ENCODE peak calls at places on chromosome 12, in nine cellular contexts. T, W, Z, G, C, D, B, V and O are unnamed samples.

GRCh38 chr12:104201238-104202001 is 14.2 kb upstream of the TXNRD1 start:
- DNase-seq in B (no peak), C (peak), W (peak), T (peak), G (peak), Z (no peak), V (peak), D (peak), O (peak)

GRCh38 chr12:2779281-2779680 is 15.5 kb upstream of the FKBP4 start:
- DNase-seq in G (no peak), V (no peak), W (no peak), T (no peak), C (no peak), B (no peak), D (no peak), Z (no peak), O (no peak)

GRCh38 chr12:89949457-89950195 is 241.0 kb upstream of the ATP2B1 start:
- DNase-seq in B (no peak), Z (no peak), W (peak), V (no peak), C (peak), D (peak), T (peak), G (no peak), O (peak)

GRCh38 chr12:128783129-128783574 is 40.6 kb downstream of the SLC15A4 start:
- DNase-seq in W (no peak), V (no peak), G (no peak), Z (no peak), T (no peak), C (no peak), B (no peak), D (peak), O (peak)

GRCh38 chr12:75438052-75438754 is 42.4 kb upstream of the GLIPR1 start:
- DNase-seq in T (no peak), G (no peak), Z (no peak), V (no peak), D (no peak), C (no peak), B (no peak), W (no peak), O (no peak)

GRCh38 chr12:57175428-57176138 is 28.2 kb upstream of the LRP1-AS start:
- DNase-seq in W (peak), C (peak), D (peak), V (peak), T (peak), Z (peak), B (peak), G (peak), O (peak)

GRCh38 chr12:84148335-84148734 is 764.3 kb downstream of the SLC6A15 start:
- DNase-seq in C (no peak), Z (no peak), V (no peak), D (no peak), B (no peak), T (no peak), W (no peak), G (no peak), O (no peak)

GRCh38 chr12:118330421-118331018 is 42.2 kb downstream of the TAOK3 start:
- DNase-seq in V (no peak), T (no peak), Z (no peak), C (no peak), G (no peak), D (peak), B (no peak), W (no peak), O (peak)

DNA sequence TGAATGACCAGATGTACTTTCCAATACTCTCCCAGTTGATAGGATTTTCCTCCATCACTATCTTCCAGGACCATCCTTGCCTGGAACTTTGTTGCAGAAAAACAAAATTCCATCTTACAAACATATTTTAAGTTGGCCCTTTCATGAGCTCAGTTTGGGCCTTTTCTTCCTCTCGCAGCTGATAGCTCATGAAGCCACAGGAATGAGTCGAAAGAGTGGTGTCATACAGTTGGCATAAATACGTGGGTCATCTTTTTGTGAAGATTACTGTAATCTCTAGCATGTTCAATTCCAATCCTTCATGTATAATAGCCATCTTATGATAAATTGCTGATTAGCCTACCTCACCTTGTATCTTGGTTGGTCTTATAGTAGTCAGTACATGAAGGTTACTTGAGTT is 380.4 kb upstream of the DCN start:
- DNase-seq in B (no peak), G (no peak), Z (no peak), T (no peak), V (no peak), W (no peak), D (no peak), C (no peak), O (no peak)
- H3K4me3 ChIP-seq in B (no peak), G (no peak), Z (no peak), T (no peak), V (no peak), W (no peak), D (no peak), C (no peak), O (no peak)

GRCh38 chr12:112087851-112088250 is 20.7 kb downstream of the NAA25 start:
- DNase-seq in Z (no peak), D (no peak), C (no peak), G (no peak), V (no peak), T (no peak), W (no peak), B (no peak), O (no peak)

GRCh38 chr12:112091563-112091962 is 17.0 kb downstream of the NAA25 start:
- DNase-seq in T (no peak), C (no peak), G (no peak), D (no peak), Z (no peak), V (no peak), B (no peak), W (no peak), O (no peak)

GRCh38 chr12:112087055-112087850 is 21.3 kb downstream of the NAA25 start:
- DNase-seq in Z (no peak), C (no peak), T (no peak), G (no peak), V (no peak), B (no peak), D (peak), W (no peak), O (no peak)
- TF ChIP-seq CTCF in Z (no peak), C (no peak), T (no peak), G (no peak), V (no peak), B (no peak), D (peak), W (no peak), O (peak)

DNA sequence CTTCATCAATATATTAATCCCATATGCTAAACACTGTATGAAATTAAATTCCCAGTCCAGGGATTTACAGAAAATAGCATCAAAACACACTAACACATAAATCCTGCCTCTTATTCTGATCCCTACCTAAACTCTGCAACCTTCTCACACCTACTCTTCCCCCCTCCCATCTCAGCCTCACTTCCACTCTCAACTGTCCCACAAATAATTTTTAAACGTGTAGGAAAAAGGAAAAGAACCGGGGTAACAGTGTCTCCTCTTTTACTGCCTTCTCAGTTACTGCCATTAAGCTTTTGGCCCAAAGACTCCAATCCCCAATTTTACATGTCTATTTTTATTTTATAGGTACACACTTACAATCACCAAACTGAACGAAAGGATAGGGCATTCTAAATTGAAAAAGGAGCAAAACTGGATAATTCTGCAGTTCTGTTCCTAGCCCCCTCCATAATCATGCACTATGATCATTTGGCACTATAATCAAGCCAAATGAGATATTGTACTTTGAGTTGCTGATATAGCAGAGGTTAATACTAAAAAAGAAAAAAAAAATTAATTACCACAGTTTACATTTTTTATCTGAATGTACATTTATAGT is 2.9 kb downstream of the DUSP16 start:
- DNase-seq in C (no peak), B (no peak), W (no peak), D (no peak), V (no peak), T (no peak), G (no peak), Z (no peak), O (no peak)
- H3K4me3 ChIP-seq in C (peak), B (peak), W (peak), D (no peak), V (no peak), T (peak), G (no peak), Z (no peak), O (no peak)

GRCh38 chr12:80632835-80633234 is 74.6 kb upstream of the MYF6 start:
- DNase-seq in V (no peak), B (no peak), D (peak), Z (no peak), G (no peak), C (no peak), W (no peak), T (peak), O (peak)
- TF ChIP-seq CTCF in V (no peak), B (no peak), D (peak), Z (no peak), G (no peak), C (no peak), W (peak), T (peak), O (peak)

DNA sequence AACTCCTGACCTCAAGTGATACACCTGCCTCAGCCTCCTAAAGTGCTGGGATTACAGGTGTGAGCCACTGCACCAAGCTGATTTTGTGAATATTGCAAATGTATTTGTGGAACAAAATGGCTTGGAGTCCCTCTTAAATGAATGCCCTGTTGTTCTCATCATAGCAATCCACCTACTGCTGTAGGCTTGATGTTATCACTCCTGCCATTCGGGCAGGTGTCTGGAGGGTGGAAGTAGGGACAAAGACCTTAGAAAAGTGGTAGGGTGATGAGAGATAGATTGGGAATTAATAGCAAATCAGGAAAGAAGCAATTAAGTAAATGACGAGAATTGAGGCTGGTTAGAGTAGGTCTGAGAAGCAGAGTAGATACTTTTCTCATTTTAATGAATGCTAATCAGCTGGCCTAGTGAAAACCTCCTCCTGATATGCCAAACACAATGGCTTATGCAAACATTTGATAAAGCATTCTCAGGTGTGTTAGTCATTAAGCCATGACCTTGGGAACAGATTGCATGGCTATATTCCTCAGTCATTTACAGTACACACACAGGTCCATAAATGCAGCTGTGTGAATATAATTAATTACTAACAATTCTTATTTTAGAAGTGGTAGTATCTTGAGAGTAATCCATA is 60.5 kb upstream of the USP44 start:
- DNase-seq in W (no peak), G (no peak), B (no peak), Z (no peak), T (peak), D (peak), C (no peak), V (no peak), O (no peak)
- H3K4me3 ChIP-seq in W (no peak), G (no peak), B (no peak), Z (no peak), T (no peak), D (no peak), C (no peak), V (no peak), O (no peak)

DNA sequence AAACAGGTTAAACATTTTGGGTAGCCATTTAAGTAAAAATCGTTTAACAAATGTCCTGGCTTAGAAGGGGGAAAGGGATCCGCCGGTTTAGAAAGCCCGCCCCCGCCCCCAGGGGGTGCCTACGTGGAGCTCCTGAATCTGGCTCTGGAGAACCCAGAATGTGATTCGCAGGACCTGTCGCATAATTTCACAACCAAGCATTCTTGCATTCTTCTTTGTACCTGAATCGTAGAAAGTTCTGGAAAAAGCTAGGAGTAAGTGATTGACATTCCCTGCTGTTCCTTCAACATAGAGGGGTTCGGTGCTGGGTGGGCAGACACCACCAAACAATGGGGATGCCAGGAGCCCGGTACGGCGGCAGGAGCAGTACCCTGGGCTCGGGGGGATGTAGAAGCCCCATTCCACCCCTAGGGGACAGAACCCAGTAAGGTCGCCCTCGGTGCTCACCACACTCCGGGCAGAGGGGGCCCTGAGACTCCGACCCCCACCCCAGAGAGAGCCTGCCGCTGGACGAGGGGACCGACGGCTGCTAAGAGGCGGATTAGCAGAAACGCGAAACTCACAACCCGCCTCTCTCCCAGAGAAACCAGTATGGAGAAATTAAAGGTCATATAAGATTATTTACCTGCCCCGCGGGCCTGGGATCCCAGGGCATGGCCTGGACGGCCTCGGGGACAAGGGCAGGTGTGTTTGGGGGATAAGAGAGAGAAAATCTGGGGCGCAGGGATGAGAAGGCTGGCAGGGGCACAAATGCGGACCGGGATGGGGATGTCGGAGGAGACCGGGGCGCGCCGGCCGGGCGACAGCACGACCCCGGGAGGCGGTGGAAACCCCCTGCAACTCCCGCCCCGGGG is 547 bp downstream of the CSRP2 start:
- DNase-seq in C (peak), T (peak), D (no peak), V (no peak), Z (peak), G (no peak), B (peak), W (no peak), O (no peak)
- TF ChIP-seq CTCF in C (no peak), T (peak), D (peak), V (no peak), Z (no peak), G (no peak), B (no peak), W (peak), O (peak)

GRCh38 chr12:32981139-32981538 is 84.6 kb upstream of the PKP2 start:
- DNase-seq in W (no peak), D (no peak), Z (no peak), B (no peak), C (no peak), G (no peak), V (no peak), T (no peak), O (no peak)
- H3K4me3 ChIP-seq in W (no peak), D (no peak), Z (no peak), B (no peak), C (no peak), G (no peak), V (no peak), T (no peak), O (no peak)

DNA sequence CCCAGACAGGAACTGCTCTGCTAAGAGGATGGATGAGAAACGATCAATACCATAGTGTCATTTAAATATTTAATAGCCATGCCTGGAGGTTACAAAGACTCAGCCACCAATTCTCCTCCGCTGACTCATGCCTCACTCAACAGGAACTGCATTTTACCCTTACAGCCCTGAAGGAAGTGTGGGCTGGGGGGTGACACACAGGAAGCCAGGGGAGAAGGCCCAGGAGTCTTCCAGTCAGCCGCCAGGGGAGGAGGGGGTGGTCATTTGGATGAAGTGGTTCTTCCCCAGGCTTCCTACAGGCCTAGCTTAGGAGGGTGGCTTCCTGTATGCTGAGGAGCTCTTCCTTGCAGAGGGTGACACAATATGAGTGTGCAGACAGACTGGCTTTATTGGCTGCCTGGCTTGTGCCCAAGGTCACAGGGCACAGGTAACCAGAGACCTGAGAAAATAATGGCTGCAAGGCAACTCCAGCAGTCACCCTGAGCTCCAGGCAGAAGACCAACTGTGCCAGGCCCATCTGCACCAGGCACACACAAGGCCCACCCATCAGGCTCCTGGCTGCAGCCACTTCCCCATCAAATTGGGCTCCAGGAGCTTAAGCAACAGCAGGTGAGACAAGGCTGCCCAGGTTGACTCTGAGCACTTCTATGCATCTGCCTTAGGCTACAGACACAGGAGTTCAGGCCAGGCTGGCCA is 30.6 kb upstream of the RPLP0 start:
- DNase-seq in T (peak), Z (no peak), G (no peak), V (peak), W (peak), C (no peak), D (peak), B (peak), O (peak)
- TF ChIP-seq CTCF in T (no peak), Z (peak), G (no peak), V (no peak), W (peak), C (peak), D (peak), B (no peak), O (peak)